ENCODE peak calls at places on chromosome 5, in six cellular contexts. One of them, this sample, is unnamed. For H3K4me1, the result is how much of the 10 kb centered on the place peaks cover.

GRCh38 chr5:150140830-150141229 is 14.8 kb downstream of the PDGFRB start:
- DNase-seq in HCT116: no peak
- DNase-seq in H1: no peak
- DNase-seq in GM12878: no peak
- DNase-seq in HepG2: no peak
- DNase-seq in K562: no peak
- DNase-seq in this sample: no peak

GRCh38 chr5:148469446-148470062 is 85.8 kb downstream of the FBXO38 start:
- DNase-seq in HCT116: no peak
- DNase-seq in H1: no peak
- DNase-seq in GM12878: no peak
- DNase-seq in HepG2: no peak
- DNase-seq in K562: no peak
- DNase-seq in this sample: no peak

GRCh38 chr5:143677403-143677802 is 134.6 kb upstream of the HMHB1 start:
- DNase-seq in HCT116: no peak
- DNase-seq in H1: no peak
- DNase-seq in GM12878: no peak
- DNase-seq in HepG2: no peak
- DNase-seq in K562: no peak
- DNase-seq in this sample: no peak

GRCh38 chr5:177601126-177601525 is 1.2 kb downstream of the B4GALT7 start:
- DNase-seq in HCT116: no peak
- DNase-seq in H1: no peak
- DNase-seq in GM12878: no peak
- DNase-seq in HepG2: no peak
- DNase-seq in K562: no peak
- DNase-seq in this sample: no peak

GRCh38 chr5:111532873-111533272 is 20.5 kb upstream of the STARD4 start:
- DNase-seq in HCT116: no peak
- DNase-seq in H1: no peak
- DNase-seq in GM12878: no peak
- DNase-seq in HepG2: no peak
- DNase-seq in K562: no peak
- DNase-seq in this sample: no peak

GRCh38 chr5:55896663-55897062 is 45.5 kb downstream of the IL31RA start:
- DNase-seq in HCT116: no peak
- DNase-seq in H1: no peak
- DNase-seq in GM12878: no peak
- DNase-seq in HepG2: no peak
- DNase-seq in K562: no peak
- DNase-seq in this sample: no peak

GRCh38 chr5:80860934-80861613 is 99.1 kb upstream of the RASGRF2 start:
- DNase-seq in HCT116: no peak
- DNase-seq in H1: no peak
- DNase-seq in GM12878: no peak
- DNase-seq in HepG2: no peak
- DNase-seq in K562: no peak
- DNase-seq in this sample: no peak

GRCh38 chr5:142874537-142874936 is 104.4 kb downstream of the ARHGAP26 start:
- DNase-seq in HCT116: no peak
- DNase-seq in H1: no peak
- DNase-seq in GM12878: no peak
- DNase-seq in HepG2: peak
- DNase-seq in K562: no peak
- DNase-seq in this sample: no peak

GRCh38 chr5:110356687-110357086 is 369.8 kb downstream of the TMEM232 start:
- DNase-seq in HCT116: no peak
- DNase-seq in H1: no peak
- DNase-seq in GM12878: no peak
- DNase-seq in HepG2: no peak
- DNase-seq in K562: no peak
- DNase-seq in this sample: no peak

GRCh38 chr5:141778683-141779082 is 96.7 kb upstream of the ARAP3 start:
- DNase-seq in HCT116: no peak
- DNase-seq in H1: no peak
- DNase-seq in GM12878: no peak
- DNase-seq in HepG2: no peak
- DNase-seq in K562: no peak
- DNase-seq in this sample: no peak

GRCh38 chr5:79032031-79032711 is 37.3 kb downstream of the DMGDH start:
- DNase-seq in HCT116: no peak
- DNase-seq in H1: no peak
- DNase-seq in GM12878: no peak
- DNase-seq in HepG2: no peak
- DNase-seq in K562: no peak
- DNase-seq in this sample: no peak

GRCh38 chr5:83313431-83313830 is 158.1 kb upstream of the VCAN start:
- DNase-seq in HCT116: no peak
- DNase-seq in H1: no peak
- DNase-seq in GM12878: no peak
- DNase-seq in HepG2: no peak
- DNase-seq in K562: no peak
- DNase-seq in this sample: no peak

GRCh38 chr5:81014348-81014747 is 54.2 kb downstream of the RASGRF2 start:
- DNase-seq in HCT116: no peak
- DNase-seq in H1: no peak
- DNase-seq in GM12878: no peak
- DNase-seq in HepG2: no peak
- DNase-seq in K562: no peak
- DNase-seq in this sample: no peak

GRCh38 chr5:53246042-53246836 is 136.7 kb upstream of the MOCS2 start:
- DNase-seq in HCT116: no peak
- DNase-seq in H1: no peak
- DNase-seq in GM12878: no peak
- DNase-seq in HepG2: no peak
- DNase-seq in K562: peak
- DNase-seq in this sample: no peak

GRCh38 chr5:154087260-154087659 is 48.5 kb downstream of the MFAP3 start:
- DNase-seq in HCT116: no peak
- DNase-seq in H1: no peak
- DNase-seq in GM12878: no peak
- DNase-seq in HepG2: no peak
- DNase-seq in K562: no peak
- DNase-seq in this sample: no peak

GRCh38 chr5:1417586-1418225 is 27.5 kb downstream of the SLC6A3 start:
- DNase-seq in HCT116: no peak
- DNase-seq in H1: no peak
- DNase-seq in GM12878: no peak
- DNase-seq in HepG2: no peak
- DNase-seq in K562: no peak
- DNase-seq in this sample: no peak

GRCh38 chr5:29702875-29703274 is 1490.6 kb upstream of the CDH6 start:
- DNase-seq in HCT116: no peak
- DNase-seq in H1: no peak
- DNase-seq in GM12878: no peak
- DNase-seq in HepG2: no peak
- DNase-seq in K562: no peak
- DNase-seq in this sample: no peak

GRCh38 chr5:97131139-97131710 is 11.2 kb downstream of the LIX1 start:
- DNase-seq in HCT116: no peak
- DNase-seq in H1: no peak
- DNase-seq in GM12878: no peak
- DNase-seq in HepG2: no peak
- DNase-seq in K562: no peak
- DNase-seq in this sample: no peak

GRCh38 chr5:97133106-97133505 is 9.3 kb downstream of the LIX1 start:
- DNase-seq in HCT116: no peak
- DNase-seq in H1: no peak
- DNase-seq in GM12878: no peak
- DNase-seq in HepG2: no peak
- DNase-seq in K562: no peak
- DNase-seq in this sample: no peak

GRCh38 chr5:97136471-97136870 is 5.9 kb downstream of the LIX1 start:
- DNase-seq in HCT116: no peak
- DNase-seq in H1: no peak
- DNase-seq in GM12878: no peak
- DNase-seq in HepG2: no peak
- DNase-seq in K562: no peak
- DNase-seq in this sample: no peak

GRCh38 chr5:97135868-97136267 is 6.5 kb downstream of the LIX1 start:
- DNase-seq in HCT116: no peak
- DNase-seq in H1: no peak
- DNase-seq in GM12878: no peak
- DNase-seq in HepG2: no peak
- DNase-seq in K562: no peak
- DNase-seq in this sample: no peak

DNA sequence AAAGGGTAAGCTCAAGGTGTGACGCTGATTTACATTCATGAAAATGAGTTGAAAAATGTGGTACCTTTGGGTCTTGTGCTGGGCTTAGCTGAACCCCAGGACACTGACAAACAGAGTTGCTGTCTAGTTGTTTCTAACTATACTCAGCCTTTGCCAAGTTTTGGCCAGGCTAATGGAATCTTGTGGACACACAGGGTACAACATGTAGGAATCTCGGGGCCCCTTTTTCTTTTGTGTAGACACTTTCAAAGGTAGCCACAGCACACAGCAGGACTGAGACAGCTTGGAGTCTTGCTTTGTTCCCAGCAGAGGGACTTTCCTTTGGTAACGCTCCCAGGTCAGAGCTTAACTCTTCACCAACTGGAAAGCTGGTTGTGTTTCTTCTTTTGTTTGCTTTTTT is 7.8 kb downstream of the LIX1 start:
- DNase-seq in HCT116: no peak
- DNase-seq in H1: peak
- DNase-seq in GM12878: no peak
- DNase-seq in HepG2: no peak
- DNase-seq in K562: no peak
- DNase-seq in this sample: peak
- H3K4me1 ChIP-seq in HCT116: under half
- H3K4me1 ChIP-seq in H1: under half
- H3K4me1 ChIP-seq in GM12878: under half
- H3K4me1 ChIP-seq in HepG2: under half
- H3K4me1 ChIP-seq in K562: under half
- H3K4me1 ChIP-seq in this sample: under half

GRCh38 chr5:151820903-151821302 is 49.1 kb downstream of the G3BP1 start:
- DNase-seq in HCT116: no peak
- DNase-seq in H1: no peak
- DNase-seq in GM12878: no peak
- DNase-seq in HepG2: peak
- DNase-seq in K562: no peak
- DNase-seq in this sample: no peak
- TF ChIP-seq ZNF274 in HCT116: no peak
- TF ChIP-seq ZNF274 in H1: no peak
- TF ChIP-seq ZNF274 in GM12878: no peak
- TF ChIP-seq ZNF274 in HepG2: no peak
- TF ChIP-seq ZNF274 in K562: no peak
- TF ChIP-seq ZNF274 in this sample: no peak

DNA sequence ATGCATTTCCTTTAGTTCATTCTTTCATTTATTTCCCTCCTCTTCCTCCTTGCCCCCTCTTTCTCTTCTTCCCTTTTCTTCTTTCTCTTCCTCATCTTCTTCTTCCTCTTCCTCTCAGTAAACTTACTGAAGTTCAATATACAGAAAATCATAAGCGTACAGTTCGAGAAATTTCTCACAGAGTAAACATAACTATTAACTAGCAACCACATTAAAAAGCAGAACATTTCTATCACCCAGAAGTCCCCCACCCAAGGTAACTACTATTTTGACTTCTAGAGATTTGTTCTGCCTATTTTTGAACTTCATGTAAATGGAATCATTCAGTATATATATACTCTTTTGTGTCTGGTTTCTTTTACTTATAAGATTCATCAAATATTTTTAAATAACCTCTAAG is 48.2 kb downstream of the TNFAIP8 start:
- DNase-seq in HCT116: no peak
- DNase-seq in H1: no peak
- DNase-seq in GM12878: no peak
- DNase-seq in HepG2: no peak
- DNase-seq in K562: no peak
- DNase-seq in this sample: no peak
- H3K4me1 ChIP-seq in HCT116: under half
- H3K4me1 ChIP-seq in H1: under half
- H3K4me1 ChIP-seq in GM12878: under half
- H3K4me1 ChIP-seq in HepG2: under half
- H3K4me1 ChIP-seq in K562: under half
- H3K4me1 ChIP-seq in this sample: under half

GRCh38 chr5:180104131-180104530 is 32.6 kb upstream of the RNF130 start:
- DNase-seq in HCT116: no peak
- DNase-seq in H1: peak
- DNase-seq in GM12878: no peak
- DNase-seq in HepG2: no peak
- DNase-seq in K562: no peak
- DNase-seq in this sample: no peak

GRCh38 chr5:180103487-180103886 is 31.9 kb upstream of the RNF130 start:
- DNase-seq in HCT116: no peak
- DNase-seq in H1: no peak
- DNase-seq in GM12878: no peak
- DNase-seq in HepG2: no peak
- DNase-seq in K562: no peak
- DNase-seq in this sample: no peak

GRCh38 chr5:180100621-180101450 is 29.3 kb upstream of the RNF130 start:
- DNase-seq in HCT116: no peak
- DNase-seq in H1: peak
- DNase-seq in GM12878: no peak
- DNase-seq in HepG2: no peak
- DNase-seq in K562: no peak
- DNase-seq in this sample: no peak

GRCh38 chr5:180101451-180102105 is 30.0 kb upstream of the RNF130 start:
- DNase-seq in HCT116: no peak
- DNase-seq in H1: no peak
- DNase-seq in GM12878: no peak
- DNase-seq in HepG2: no peak
- DNase-seq in K562: no peak
- DNase-seq in this sample: no peak

DNA sequence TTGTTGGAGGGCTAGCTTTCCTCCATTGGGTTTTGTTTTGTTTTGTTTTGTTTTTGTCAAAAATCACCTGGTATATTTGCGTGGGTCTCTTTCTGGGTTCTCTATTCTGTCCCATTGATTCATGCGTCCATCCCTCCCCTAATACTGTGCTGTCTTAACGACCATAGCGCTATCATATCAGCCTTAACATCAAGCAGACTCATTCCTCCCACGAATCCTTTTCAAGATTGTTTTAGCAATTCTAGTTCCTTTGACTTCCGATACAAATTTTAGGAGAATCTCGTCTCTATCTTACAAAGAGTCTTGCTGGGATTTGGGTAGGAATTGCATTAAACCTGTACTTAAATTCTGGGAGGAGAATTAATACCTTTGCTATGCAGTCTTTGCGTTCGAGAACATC is 31.1 kb upstream of the RNF130 start:
- DNase-seq in HCT116: no peak
- DNase-seq in H1: no peak
- DNase-seq in GM12878: no peak
- DNase-seq in HepG2: no peak
- DNase-seq in K562: no peak
- DNase-seq in this sample: no peak
- TF ChIP-seq ZNF274 in HCT116: no peak
- TF ChIP-seq ZNF274 in H1: no peak
- TF ChIP-seq ZNF274 in GM12878: no peak
- TF ChIP-seq ZNF274 in HepG2: no peak
- TF ChIP-seq ZNF274 in K562: no peak
- TF ChIP-seq ZNF274 in this sample: no peak